ENCODE peak calls at places on chromosome 2, in five cellular contexts. V is spleen, O is GM12864, I is foreskin fibroblast, E is progenitor cell of endocrine pancreas. D is an unnamed sample.

GRCh38 chr2:214127178-214127970 is 283.5 kb upstream of the VWC2L start:
- DNase-seq in V (no peak), O (no peak), I (peak; percentile 88), E (no peak), D (no peak)

GRCh38 chr2:120729410-120730052 is 6.1 kb upstream of the GLI2 start:
- DNase-seq in V (peak; percentile 6), O (no peak), I (peak; percentile 90), E (no peak), D (no peak)

GRCh38 chr2:64644240-64645013 is 9.3 kb downstream of the SERTAD2 start:
- DNase-seq in V (peak; percentile 93), O (peak; percentile 66), I (peak; percentile 83), E (peak; percentile 36), D (peak; percentile 59)

GRCh38 chr2:77831471-77831870 is 309.3 kb upstream of the LRRTM4 start:
- DNase-seq in V (no peak), O (no peak), I (no peak), E (no peak), D (no peak)

GRCh38 chr2:15975261-15975600 is 34.9 kb downstream of the MYCN start:
- DNase-seq in V (no peak), O (no peak), I (no peak), E (no peak), D (no peak)

GRCh38 chr2:173663835-173664515 is 301.2 kb downstream of the SP3 start:
- DNase-seq in V (no peak), O (no peak), I (no peak), E (no peak), D (no peak)

GRCh38 chr2:203583696-203584095 is 48.6 kb upstream of the RAPH1 start:
- DNase-seq in V (no peak), O (peak; percentile 40), I (peak; percentile 78), E (no peak), D (no peak)

GRCh38 chr2:216621292-216621691 is 11.9 kb upstream of the IGFBP2 start:
- DNase-seq in V (no peak), O (no peak), I (peak; percentile 32), E (no peak), D (no peak)

GRCh38 chr2:26000561-26001211 is 18.4 kb upstream of the KIF3C start:
- DNase-seq in V (no peak), O (no peak), I (peak; percentile 53), E (no peak), D (no peak)

GRCh38 chr2:26100384-26100783 is 66.5 kb downstream of the RAB10 start:
- DNase-seq in V (no peak), O (no peak), I (no peak), E (no peak), D (no peak)

GRCh38 chr2:241315879-241316700 is at the start of gene SEPTIN2:
- DNase-seq in V (peak; percentile 98), O (no peak), I (no peak), E (no peak), D (peak; percentile 66)

GRCh38 chr2:197965756-197966155 is 161.4 kb downstream of the PLCL1 start:
- DNase-seq in V (no peak), O (no peak), I (no peak), E (no peak), D (no peak)

GRCh38 chr2:12419803-12420202 is 296.9 kb upstream of the TRIB2 start:
- DNase-seq in V (no peak), O (no peak), I (no peak), E (no peak), D (no peak)

GRCh38 chr2:218022131-218022850 is 19.5 kb upstream of the TNS1 start:
- DNase-seq in V (peak; percentile 41), O (no peak), I (no peak), E (no peak), D (no peak)

GRCh38 chr2:208608436-208608835 is 201.8 kb downstream of the PTH2R start:
- DNase-seq in V (no peak), O (no peak), I (no peak), E (no peak), D (no peak)

GRCh38 chr2:171531836-171532450 is 9.7 kb downstream of the CYBRD1 start:
- DNase-seq in V (no peak), O (no peak), I (peak; percentile 33), E (no peak), D (no peak)

GRCh38 chr2:171523969-171524401 is 1.7 kb downstream of the CYBRD1 start:
- DNase-seq in V (no peak), O (no peak), I (peak; percentile 60), E (no peak), D (no peak)

GRCh38 chr2:171531291-171531690 is 9.0 kb downstream of the CYBRD1 start:
- DNase-seq in V (no peak), O (no peak), I (peak; percentile 88), E (no peak), D (no peak)

GRCh38 chr2:171530378-171530777 is 8.1 kb downstream of the CYBRD1 start:
- DNase-seq in V (no peak), O (no peak), I (peak; percentile 8), E (no peak), D (no peak)

DNA sequence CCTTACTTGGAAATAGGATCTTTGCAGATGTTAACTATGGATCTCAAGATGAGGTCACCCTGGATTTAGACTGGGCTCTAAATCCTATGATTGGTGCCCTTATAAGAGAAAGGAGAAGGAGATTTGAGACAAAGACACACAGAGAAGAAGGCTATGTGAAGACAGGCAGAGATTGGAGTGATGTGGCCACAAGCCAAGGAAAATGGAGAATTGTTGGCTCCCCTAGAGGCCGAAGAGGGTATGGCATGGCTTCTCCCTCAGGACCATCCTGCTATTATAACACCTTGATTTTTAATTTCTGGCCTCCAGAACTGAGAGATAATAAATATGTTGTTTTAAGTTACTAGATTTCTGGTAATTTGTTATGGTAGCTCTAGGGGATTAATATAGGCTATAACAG is 7.6 kb downstream of the CYBRD1 start:
- DNase-seq in V (no peak), O (no peak), I (peak; percentile 21), E (no peak), D (no peak)
- TF ChIP-seq CTCF in V (peak; percentile 51), O (peak; percentile 78), I (peak; percentile 50), E (peak; percentile 55), D (peak; percentile 64)

GRCh38 chr2:240136013-240136670 is at the start of gene COPS9:
- DNase-seq in V (peak; percentile 97), O (peak; percentile 45), I (peak; percentile 97), E (peak; percentile 77), D (peak; percentile 84)
- TF ChIP-seq CTCF in V (no peak), O (no peak), I (no peak), E (no peak), D (no peak)

DNA sequence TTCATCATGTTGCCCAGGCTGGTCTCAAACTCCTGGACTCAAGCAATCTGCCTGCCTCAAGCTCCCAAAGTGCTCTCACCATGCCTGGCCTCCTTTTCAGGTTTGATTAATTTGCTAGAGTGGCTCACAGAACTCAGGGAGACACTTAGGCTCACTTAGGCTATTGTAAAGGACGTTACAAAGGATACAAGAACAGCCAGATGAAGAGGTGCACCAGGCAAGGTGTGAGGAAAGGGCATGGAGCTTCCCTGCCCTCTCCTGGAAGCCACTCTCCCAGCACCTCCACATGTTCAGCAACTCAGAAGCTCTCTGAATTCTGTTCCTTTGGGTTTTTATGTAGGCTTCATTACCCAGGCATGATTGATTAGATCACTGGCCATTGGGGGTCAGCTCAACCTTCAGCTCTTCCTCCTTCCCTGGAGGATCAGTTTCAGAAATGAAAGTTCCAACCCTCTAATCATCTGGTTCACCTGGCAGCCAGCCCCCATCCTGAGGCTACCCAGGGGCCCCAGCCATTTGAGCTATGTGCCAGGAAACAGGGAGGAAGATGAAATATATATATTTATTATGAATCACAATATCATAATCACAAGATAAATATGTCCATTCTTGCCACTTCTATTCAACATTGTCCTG is 78.7 kb upstream of the RGPD5 start:
- DNase-seq in V (peak; percentile 24), O (no peak), I (no peak), E (no peak), D (no peak)
- TF ChIP-seq CTCF in V (peak; percentile 32), O (peak; percentile 34), I (peak; percentile 31), E (peak; percentile 62), D (peak; percentile 56)

GRCh38 chr2:54657664-54658083 is 65.8 kb upstream of the EML6 start:
- DNase-seq in V (peak; percentile 80), O (no peak), I (peak; percentile 61), E (peak; percentile 31), D (peak; percentile 45)
- TF ChIP-seq CTCF in V (peak; percentile 60), O (peak; percentile 59), I (peak; percentile 47), E (peak; percentile 60), D (peak; percentile 70)

DNA sequence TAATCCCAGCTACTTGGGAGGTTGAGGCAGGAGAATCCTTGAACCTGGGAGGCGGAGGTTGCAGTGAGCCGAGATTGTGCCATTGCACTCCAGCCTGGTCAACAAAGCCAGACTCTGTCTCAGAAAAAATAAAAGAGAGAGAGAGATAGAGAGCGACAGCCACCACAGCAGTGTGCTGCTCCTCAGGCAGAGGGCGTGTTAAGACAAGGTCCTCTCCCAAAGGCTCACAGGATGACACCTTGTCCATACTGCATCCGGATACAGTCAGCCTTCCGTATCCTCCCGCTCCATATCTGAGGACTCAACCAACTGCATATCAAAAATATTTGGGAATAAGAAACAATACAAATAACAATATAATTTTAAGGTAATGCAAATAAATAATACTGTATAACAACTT is 20.1 kb downstream of the ARL4C start:
- DNase-seq in V (no peak), O (no peak), I (no peak), E (no peak), D (no peak)
- TF ChIP-seq CTCF in V (no peak), O (no peak), I (no peak), E (no peak), D (no peak)

D was measured in neural crest cell.